ENCODE peak calls at places on chromosomes 7 and 10, in nine cellular contexts. O, R, V, K, Q, W, U, E and X are unnamed samples.

GRCh38 chr7:128097211-128097731 is 66.0 kb upstream of the LRRC4 start:
- DNase-seq in O (no peak), R (no peak), V (no peak), K (no peak), Q (no peak), W (no peak), U (no peak), E (no peak), X (no peak)

GRCh38 chr7:108723343-108723957 is 153.8 kb downstream of the DNAJB9 start:
- DNase-seq in O (no peak), R (no peak), V (no peak), K (no peak), Q (no peak), W (no peak), U (peak; percentile 54), E (no peak), X (no peak)

GRCh38 chr7:131007439-131008330 is 273.7 kb upstream of the KLF14 start:
- DNase-seq in O (peak; percentile 41), R (peak; percentile 82), V (peak; percentile 73), K (peak; percentile 97), Q (no peak), W (peak; percentile 86), U (peak; percentile 74), E (peak; percentile 51), X (no peak)

GRCh38 chr7:100162874-100163533 is 4.5 kb upstream of the TRAPPC14 start:
- DNase-seq in O (no peak), R (no peak), V (no peak), K (peak; percentile 42), Q (no peak), W (no peak), U (no peak), E (no peak), X (no peak)

GRCh38 chr7:42065015-42065414 is 172.0 kb downstream of the GLI3 start:
- DNase-seq in O (no peak), R (no peak), V (no peak), K (no peak), Q (no peak), W (no peak), U (no peak), E (no peak), X (no peak)

GRCh38 chr10:45118929-45119328 is 118.2 kb downstream of the ZNF22 start:
- DNase-seq in O (no peak), R (no peak), V (no peak), K (no peak), Q (no peak), W (no peak), U (no peak), E (no peak), X (no peak)

GRCh38 chr7:779480-779879 is 52.4 kb upstream of the PRKAR1B start:
- DNase-seq in O (no peak), R (no peak), V (no peak), K (no peak), Q (no peak), W (no peak), U (no peak), E (no peak), X (no peak)

GRCh38 chr7:134829381-134829986 is 50.0 kb downstream of the CALD1 start:
- DNase-seq in O (no peak), R (no peak), V (no peak), K (no peak), Q (no peak), W (no peak), U (no peak), E (no peak), X (no peak)

GRCh38 chr10:79367421-79368189 is 20.3 kb downstream of the PPIF start:
- DNase-seq in O (no peak), R (peak; percentile 72), V (no peak), K (no peak), Q (no peak), W (peak; percentile 35), U (no peak), E (no peak), X (no peak)

GRCh38 chr10:43943825-43944360 is 295.2 kb upstream of the ZNF32 start:
- DNase-seq in O (no peak), R (no peak), V (no peak), K (no peak), Q (no peak), W (no peak), U (no peak), E (no peak), X (no peak)

GRCh38 chr7:23277359-23277989 is 21.7 kb upstream of the MALSU1 start:
- DNase-seq in O (no peak), R (peak; percentile 69), V (peak; percentile 47), K (peak; percentile 91), Q (peak; percentile 25), W (peak; percentile 87), U (peak; percentile 75), E (peak; percentile 66), X (peak; percentile 8)

GRCh38 chr10:95480102-95480900 is 80.9 kb downstream of the SORBS1 start:
- DNase-seq in O (no peak), R (peak; percentile 14), V (no peak), K (no peak), Q (no peak), W (no peak), U (no peak), E (no peak), X (no peak)

GRCh38 chr7:27194641-27195379 is 5.1 kb downstream of the HOXA13 start:
- DNase-seq in O (no peak), R (no peak), V (no peak), K (peak; percentile 75), Q (no peak), W (no peak), U (no peak), E (no peak), X (no peak)

GRCh38 chr7:101243786-101244384 is 996 bp downstream of the FIS1 start:
- DNase-seq in O (no peak), R (peak; percentile 53), V (no peak), K (no peak), Q (no peak), W (no peak), U (peak; percentile 87), E (no peak), X (no peak)

GRCh38 chr7:147911224-147911623 is 679.3 kb upstream of the C7orf33 start:
- DNase-seq in O (no peak), R (peak; percentile 0), V (no peak), K (no peak), Q (no peak), W (no peak), U (no peak), E (no peak), X (no peak)

GRCh38 chr7:142528608-142529408 is 220.5 kb upstream of the PRSS1 start:
- DNase-seq in O (no peak), R (no peak), V (no peak), K (no peak), Q (no peak), W (no peak), U (no peak), E (no peak), X (no peak)

GRCh38 chr10:95650232-95650631 is 6.3 kb downstream of the ALDH18A1 start:
- DNase-seq in O (no peak), R (no peak), V (no peak), K (no peak), Q (no peak), W (no peak), U (no peak), E (no peak), X (no peak)

GRCh38 chr7:104231054-104232046 is 23.5 kb upstream of the ORC5 start:
- DNase-seq in O (peak; percentile 28), R (peak; percentile 64), V (peak; percentile 71), K (peak; percentile 58), Q (peak; percentile 6), W (peak; percentile 74), U (peak; percentile 80), E (peak; percentile 22), X (peak; percentile 26)

GRCh38 chr10:114384601-114385000 is 19.7 kb downstream of the AFAP1L2 start:
- DNase-seq in O (no peak), R (no peak), V (no peak), K (no peak), Q (no peak), W (no peak), U (no peak), E (no peak), X (no peak)

GRCh38 chr10:68804692-68805091 is 22.6 kb upstream of the STOX1 start:
- DNase-seq in O (no peak), R (no peak), V (no peak), K (no peak), Q (no peak), W (no peak), U (no peak), E (no peak), X (no peak)

GRCh38 chr10:129904323-129904722 is 59.8 kb downstream of the EBF3 start:
- DNase-seq in O (no peak), R (no peak), V (no peak), K (no peak), Q (no peak), W (no peak), U (no peak), E (no peak), X (no peak)

GRCh38 chr7:80816806-80817205 is 102.0 kb downstream of the SEMA3C start:
- DNase-seq in O (no peak), R (no peak), V (no peak), K (no peak), Q (no peak), W (no peak), U (no peak), E (no peak), X (no peak)